ENCODE peak calls at places on chromosome 21, in six cellular contexts. One of them, this sample, is unnamed.

GRCh38 chr21:39142972-39143371 is 40.3 kb downstream of the PSMG1 start:
- DNase-seq in SK-N-SH: no peak
- DNase-seq in endodermal cell: no peak
- DNase-seq in CD8-positive, alpha-beta T cell: no peak
- DNase-seq in cardiac muscle cell: no peak
- DNase-seq in colonic mucosa: no peak
- DNase-seq in this sample: no peak

GRCh38 chr21:42692688-42693087 is 39.3 kb downstream of the PDE9A start:
- DNase-seq in SK-N-SH: no peak
- DNase-seq in colonic mucosa: no peak
- DNase-seq in CD8-positive, alpha-beta T cell: no peak
- DNase-seq in cardiac muscle cell: no peak
- DNase-seq in endodermal cell: no peak
- DNase-seq in this sample: no peak

GRCh38 chr21:45200596-45201296 is 86.9 kb downstream of the POFUT2 start:
- DNase-seq in CD8-positive, alpha-beta T cell: no peak
- DNase-seq in endodermal cell: no peak
- DNase-seq in cardiac muscle cell: no peak
- DNase-seq in SK-N-SH: no peak
- DNase-seq in colonic mucosa: no peak
- DNase-seq in this sample: no peak

GRCh38 chr21:28754127-28754611 is 238.5 kb downstream of the LTN1 start:
- DNase-seq in CD8-positive, alpha-beta T cell: no peak
- DNase-seq in colonic mucosa: no peak
- DNase-seq in SK-N-SH: no peak
- DNase-seq in endodermal cell: no peak
- DNase-seq in cardiac muscle cell: peak; percentile 98
- DNase-seq in this sample: no peak

GRCh38 chr21:46191686-46192575 is 7.7 kb upstream of the SPATC1L start:
- DNase-seq in CD8-positive, alpha-beta T cell: no peak
- DNase-seq in cardiac muscle cell: no peak
- DNase-seq in SK-N-SH: no peak
- DNase-seq in endodermal cell: peak; percentile 38
- DNase-seq in colonic mucosa: no peak
- DNase-seq in this sample: no peak

GRCh38 chr21:15874610-15875009 is 144.8 kb downstream of the USP25 start:
- DNase-seq in CD8-positive, alpha-beta T cell: no peak
- DNase-seq in endodermal cell: no peak
- DNase-seq in colonic mucosa: no peak
- DNase-seq in cardiac muscle cell: no peak
- DNase-seq in SK-N-SH: no peak
- DNase-seq in this sample: no peak

GRCh38 chr21:29499734-29500343 is 201.1 kb downstream of the BACH1 start:
- DNase-seq in cardiac muscle cell: peak; percentile 57
- DNase-seq in SK-N-SH: peak; percentile 43
- DNase-seq in CD8-positive, alpha-beta T cell: no peak
- DNase-seq in colonic mucosa: no peak
- DNase-seq in endodermal cell: peak; percentile 88
- DNase-seq in this sample: no peak

GRCh38 chr21:34922487-34922886 is 126.6 kb downstream of the RUNX1 start:
- DNase-seq in colonic mucosa: no peak
- DNase-seq in cardiac muscle cell: no peak
- DNase-seq in SK-N-SH: no peak
- DNase-seq in endodermal cell: peak; percentile 71
- DNase-seq in CD8-positive, alpha-beta T cell: no peak
- DNase-seq in this sample: no peak

GRCh38 chr21:36038701-36039497 is 21.4 kb downstream of the SETD4 start:
- DNase-seq in cardiac muscle cell: no peak
- DNase-seq in colonic mucosa: no peak
- DNase-seq in CD8-positive, alpha-beta T cell: no peak
- DNase-seq in SK-N-SH: no peak
- DNase-seq in endodermal cell: no peak
- DNase-seq in this sample: no peak

GRCh38 chr21:42179316-42179715 is 39.6 kb upstream of the ABCG1 start:
- DNase-seq in colonic mucosa: no peak
- DNase-seq in SK-N-SH: no peak
- DNase-seq in endodermal cell: no peak
- DNase-seq in cardiac muscle cell: no peak
- DNase-seq in CD8-positive, alpha-beta T cell: no peak
- DNase-seq in this sample: no peak

GRCh38 chr21:34987673-34988072 is 61.4 kb downstream of the RUNX1 start:
- DNase-seq in SK-N-SH: no peak
- DNase-seq in CD8-positive, alpha-beta T cell: no peak
- DNase-seq in cardiac muscle cell: no peak
- DNase-seq in endodermal cell: no peak
- DNase-seq in colonic mucosa: no peak
- DNase-seq in this sample: no peak

DNA sequence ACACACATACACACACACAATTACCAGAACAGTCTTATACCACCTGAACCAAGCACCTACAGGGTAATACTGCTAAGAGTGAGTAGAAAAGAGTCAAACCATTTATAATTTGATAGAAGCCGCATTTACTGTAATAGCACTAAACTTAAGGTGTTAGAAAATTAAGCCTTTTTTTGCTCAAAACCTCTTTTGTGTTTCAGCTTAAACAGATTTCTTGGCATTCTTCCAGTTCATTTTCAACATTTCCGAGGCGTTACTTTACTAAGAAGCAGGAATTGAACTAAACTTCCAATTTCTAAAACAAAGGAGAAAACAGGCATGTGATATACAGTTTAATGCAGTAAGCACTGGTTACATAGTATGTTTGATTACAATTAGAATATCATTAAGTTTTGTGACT is 387.2 kb downstream of the NCAM2 start:
- DNase-seq in CD8-positive, alpha-beta T cell: no peak
- DNase-seq in endodermal cell: no peak
- DNase-seq in SK-N-SH: no peak
- DNase-seq in colonic mucosa: no peak
- DNase-seq in cardiac muscle cell: peak; percentile 38
- DNase-seq in this sample: no peak
- H3K9me3 ChIP-seq in CD8-positive, alpha-beta T cell: no peaks in the 10 kb centered on the region
- H3K9me3 ChIP-seq in endodermal cell: no peaks in the 10 kb centered on the region
- H3K9me3 ChIP-seq in SK-N-SH: no peaks in the 10 kb centered on the region
- H3K9me3 ChIP-seq in colonic mucosa: no peaks in the 10 kb centered on the region
- H3K9me3 ChIP-seq in cardiac muscle cell: no peaks in the 10 kb centered on the region
- H3K9me3 ChIP-seq in this sample: peaks cover 3% of the 10 kb centered on the region

GRCh38 chr21:25283720-25284119 is 323.6 kb downstream of the MRPL39 start:
- DNase-seq in colonic mucosa: no peak
- DNase-seq in CD8-positive, alpha-beta T cell: no peak
- DNase-seq in endodermal cell: peak; percentile 49
- DNase-seq in cardiac muscle cell: peak; percentile 67
- DNase-seq in SK-N-SH: no peak
- DNase-seq in this sample: no peak
- H3K9me3 ChIP-seq in colonic mucosa: no peaks in the 10 kb centered on the region
- H3K9me3 ChIP-seq in CD8-positive, alpha-beta T cell: no peaks in the 10 kb centered on the region
- H3K9me3 ChIP-seq in endodermal cell: no peaks in the 10 kb centered on the region
- H3K9me3 ChIP-seq in cardiac muscle cell: no peaks in the 10 kb centered on the region
- H3K9me3 ChIP-seq in SK-N-SH: no peaks in the 10 kb centered on the region
- H3K9me3 ChIP-seq in this sample: no peaks in the 10 kb centered on the region

GRCh38 chr21:40333731-40334130 is 466.5 kb downstream of the PCP4 start:
- DNase-seq in cardiac muscle cell: no peak
- DNase-seq in colonic mucosa: no peak
- DNase-seq in endodermal cell: no peak
- DNase-seq in CD8-positive, alpha-beta T cell: no peak
- DNase-seq in SK-N-SH: no peak
- DNase-seq in this sample: no peak

GRCh38 chr21:40331182-40331581 is 463.9 kb downstream of the PCP4 start:
- DNase-seq in SK-N-SH: no peak
- DNase-seq in cardiac muscle cell: no peak
- DNase-seq in colonic mucosa: no peak
- DNase-seq in endodermal cell: no peak
- DNase-seq in CD8-positive, alpha-beta T cell: no peak
- DNase-seq in this sample: no peak

GRCh38 chr21:40335689-40336088 is 468.5 kb downstream of the PCP4 start:
- DNase-seq in colonic mucosa: no peak
- DNase-seq in endodermal cell: peak; percentile 62
- DNase-seq in cardiac muscle cell: no peak
- DNase-seq in SK-N-SH: no peak
- DNase-seq in CD8-positive, alpha-beta T cell: no peak
- DNase-seq in this sample: no peak

GRCh38 chr21:40331804-40332203 is 464.6 kb downstream of the PCP4 start:
- DNase-seq in colonic mucosa: no peak
- DNase-seq in SK-N-SH: no peak
- DNase-seq in endodermal cell: no peak
- DNase-seq in CD8-positive, alpha-beta T cell: no peak
- DNase-seq in cardiac muscle cell: no peak
- DNase-seq in this sample: no peak

DNA sequence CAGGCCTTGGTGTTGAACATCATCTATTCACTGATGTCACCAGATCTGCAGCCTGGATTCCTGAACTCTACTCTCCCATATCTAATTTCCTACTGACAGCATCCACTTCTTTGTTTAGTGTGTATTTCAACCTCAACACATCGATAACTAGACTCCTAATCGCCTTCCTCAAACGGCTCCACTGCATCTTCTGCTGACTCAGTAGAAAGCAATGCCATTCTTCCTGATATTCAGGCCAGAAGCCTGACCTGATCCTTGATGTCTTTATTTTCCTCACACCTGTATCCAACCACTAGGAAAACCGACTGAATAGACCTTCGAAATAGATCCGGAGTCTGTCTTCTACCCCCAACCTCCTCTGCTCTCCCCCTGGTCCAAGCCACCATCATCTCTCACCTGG is 466.9 kb downstream of the PCP4 start:
- DNase-seq in CD8-positive, alpha-beta T cell: no peak
- DNase-seq in colonic mucosa: no peak
- DNase-seq in endodermal cell: no peak
- DNase-seq in cardiac muscle cell: no peak
- DNase-seq in SK-N-SH: no peak
- DNase-seq in this sample: no peak
- H3K9me3 ChIP-seq in CD8-positive, alpha-beta T cell: no peaks in the 10 kb centered on the region
- H3K9me3 ChIP-seq in colonic mucosa: no peaks in the 10 kb centered on the region
- H3K9me3 ChIP-seq in endodermal cell: no peaks in the 10 kb centered on the region
- H3K9me3 ChIP-seq in cardiac muscle cell: no peaks in the 10 kb centered on the region
- H3K9me3 ChIP-seq in SK-N-SH: no peaks in the 10 kb centered on the region
- H3K9me3 ChIP-seq in this sample: no peaks in the 10 kb centered on the region

GRCh38 chr21:30592140-30592539 is at the start of gene KRTAP6-3:
- DNase-seq in SK-N-SH: no peak
- DNase-seq in cardiac muscle cell: no peak
- DNase-seq in CD8-positive, alpha-beta T cell: peak; percentile 10
- DNase-seq in endodermal cell: no peak
- DNase-seq in colonic mucosa: no peak
- DNase-seq in this sample: no peak
- H3K9me3 ChIP-seq in SK-N-SH: no peaks in the 10 kb centered on the region
- H3K9me3 ChIP-seq in cardiac muscle cell: no peaks in the 10 kb centered on the region
- H3K9me3 ChIP-seq in CD8-positive, alpha-beta T cell: no peaks in the 10 kb centered on the region
- H3K9me3 ChIP-seq in endodermal cell: no peaks in the 10 kb centered on the region
- H3K9me3 ChIP-seq in colonic mucosa: no peaks in the 10 kb centered on the region
- H3K9me3 ChIP-seq in this sample: no peaks in the 10 kb centered on the region

GRCh38 chr21:7951854-7952519 is 2569.4 kb upstream of the TPTE start:
- DNase-seq in CD8-positive, alpha-beta T cell: no peak
- DNase-seq in SK-N-SH: no peak
- DNase-seq in cardiac muscle cell: no peak
- DNase-seq in endodermal cell: no peak
- DNase-seq in colonic mucosa: no peak
- DNase-seq in this sample: no peak

GRCh38 chr21:7953058-7953457 is 2568.3 kb upstream of the TPTE start:
- DNase-seq in endodermal cell: no peak
- DNase-seq in cardiac muscle cell: no peak
- DNase-seq in SK-N-SH: no peak
- DNase-seq in CD8-positive, alpha-beta T cell: no peak
- DNase-seq in colonic mucosa: no peak
- DNase-seq in this sample: no peak

GRCh38 chr21:7952648-7953047 is 2568.7 kb upstream of the TPTE start:
- DNase-seq in SK-N-SH: no peak
- DNase-seq in endodermal cell: no peak
- DNase-seq in cardiac muscle cell: no peak
- DNase-seq in colonic mucosa: no peak
- DNase-seq in CD8-positive, alpha-beta T cell: no peak
- DNase-seq in this sample: no peak

GRCh38 chr21:7947422-7947821 is 2574.0 kb upstream of the TPTE start:
- DNase-seq in SK-N-SH: no peak
- DNase-seq in colonic mucosa: no peak
- DNase-seq in endodermal cell: no peak
- DNase-seq in cardiac muscle cell: no peak
- DNase-seq in CD8-positive, alpha-beta T cell: no peak
- DNase-seq in this sample: no peak
- H3K9me3 ChIP-seq in SK-N-SH: peaks cover 37% of the 10 kb centered on the region
- H3K9me3 ChIP-seq in colonic mucosa: peaks cover 49% of the 10 kb centered on the region
- H3K9me3 ChIP-seq in endodermal cell: no peaks in the 10 kb centered on the region
- H3K9me3 ChIP-seq in cardiac muscle cell: peaks cover 80% of the 10 kb centered on the region
- H3K9me3 ChIP-seq in CD8-positive, alpha-beta T cell: peaks cover 54% of the 10 kb centered on the region
- H3K9me3 ChIP-seq in this sample: peaks cover 66% of the 10 kb centered on the region